ENCODE peak calls at places on chromosome 7, in seven cellular contexts. S is GM23338, Q is Panc1, A is progenitor cell of endocrine pancreas, U is fibroblast of pulmonary artery, R is transverse colon, G is fibroblast of mammary gland. H is an unnamed sample.
A peak's percentile ranks its signal among the peaks of the same experiment; 100 is the strongest.

GRCh38 chr7:140231779-140232491 is 55.2 kb upstream of the KDM7A start:
- DNase-seq in S (no peak), Q (no peak), A (no peak), U (no peak), R (peak; percentile 69), G (no peak), H (no peak)

GRCh38 chr7:84108119-84108518 is 86.5 kb downstream of the SEMA3A start:
- DNase-seq in S (no peak), Q (no peak), A (no peak), U (no peak), R (no peak), G (no peak), H (no peak)

GRCh38 chr7:156616269-156617202 is 24.0 kb upstream of the RNF32 start:
- DNase-seq in S (peak; percentile 66), Q (no peak), A (no peak), U (no peak), R (peak; percentile 58), G (no peak), H (no peak)

GRCh38 chr7:27345164-27345887 is 102.7 kb downstream of the EVX1 start:
- DNase-seq in S (no peak), Q (no peak), A (no peak), U (no peak), R (no peak), G (no peak), H (no peak)

GRCh38 chr7:43658718-43659548 is 70.4 kb downstream of the COA1 start:
- DNase-seq in S (no peak), Q (no peak), A (no peak), U (peak; percentile 84), R (no peak), G (peak; percentile 88), H (no peak)

GRCh38 chr7:157522189-157522588 is 185.4 kb downstream of the DNAJB6 start:
- DNase-seq in S (no peak), Q (no peak), A (no peak), U (no peak), R (no peak), G (no peak), H (peak; percentile 28)

GRCh38 chr7:90604383-90604782 is 8.3 kb downstream of the CDK14 start:
- DNase-seq in S (no peak), Q (no peak), A (no peak), U (no peak), R (no peak), G (no peak), H (no peak)

GRCh38 chr7:30470783-30471182 is 7.8 kb downstream of the NOD1 start:
- DNase-seq in S (no peak), Q (no peak), A (no peak), U (peak; percentile 88), R (peak; percentile 53), G (peak; percentile 92), H (no peak)

GRCh38 chr7:158531661-158532060 is 56.0 kb downstream of the PTPRN2 start:
- DNase-seq in S (no peak), Q (no peak), A (no peak), U (no peak), R (no peak), G (no peak), H (no peak)

GRCh38 chr7:148930335-148930734 is 46.2 kb upstream of the EZH2 start:
- DNase-seq in S (no peak), Q (no peak), A (no peak), U (no peak), R (no peak), G (no peak), H (no peak)

GRCh38 chr7:77359599-77359998 is 56.5 kb downstream of the GSAP start:
- DNase-seq in S (no peak), Q (no peak), A (no peak), U (no peak), R (no peak), G (no peak), H (no peak)

GRCh38 chr7:53539558-53539957 is 504.1 kb downstream of the POM121L12 start:
- DNase-seq in S (no peak), Q (no peak), A (no peak), U (no peak), R (no peak), G (no peak), H (no peak)

GRCh38 chr7:117872565-117873055 is 631 bp downstream of the CTTNBP2 start:
- DNase-seq in S (peak; percentile 51), Q (no peak), A (peak; percentile 20), U (no peak), R (peak; percentile 8), G (no peak), H (no peak)

GRCh38 chr7:156732091-156732621 is 91.6 kb downstream of the RNF32 start:
- DNase-seq in S (no peak), Q (no peak), A (no peak), U (peak; percentile 16), R (no peak), G (no peak), H (no peak)

GRCh38 chr7:4726568-4726967 is 44.5 kb downstream of the FOXK1 start:
- DNase-seq in S (no peak), Q (no peak), A (no peak), U (no peak), R (no peak), G (no peak), H (no peak)

GRCh38 chr7:4729266-4729665 is 46.2 kb upstream of the AP5Z1 start:
- DNase-seq in S (no peak), Q (no peak), A (no peak), U (no peak), R (no peak), G (no peak), H (no peak)

GRCh38 chr7:4726051-4726450 is 44.0 kb downstream of the FOXK1 start:
- DNase-seq in S (no peak), Q (no peak), A (no peak), U (no peak), R (no peak), G (no peak), H (no peak)

GRCh38 chr7:4730276-4730675 is 45.1 kb upstream of the AP5Z1 start:
- DNase-seq in S (no peak), Q (no peak), A (no peak), U (no peak), R (no peak), G (no peak), H (no peak)

DNA sequence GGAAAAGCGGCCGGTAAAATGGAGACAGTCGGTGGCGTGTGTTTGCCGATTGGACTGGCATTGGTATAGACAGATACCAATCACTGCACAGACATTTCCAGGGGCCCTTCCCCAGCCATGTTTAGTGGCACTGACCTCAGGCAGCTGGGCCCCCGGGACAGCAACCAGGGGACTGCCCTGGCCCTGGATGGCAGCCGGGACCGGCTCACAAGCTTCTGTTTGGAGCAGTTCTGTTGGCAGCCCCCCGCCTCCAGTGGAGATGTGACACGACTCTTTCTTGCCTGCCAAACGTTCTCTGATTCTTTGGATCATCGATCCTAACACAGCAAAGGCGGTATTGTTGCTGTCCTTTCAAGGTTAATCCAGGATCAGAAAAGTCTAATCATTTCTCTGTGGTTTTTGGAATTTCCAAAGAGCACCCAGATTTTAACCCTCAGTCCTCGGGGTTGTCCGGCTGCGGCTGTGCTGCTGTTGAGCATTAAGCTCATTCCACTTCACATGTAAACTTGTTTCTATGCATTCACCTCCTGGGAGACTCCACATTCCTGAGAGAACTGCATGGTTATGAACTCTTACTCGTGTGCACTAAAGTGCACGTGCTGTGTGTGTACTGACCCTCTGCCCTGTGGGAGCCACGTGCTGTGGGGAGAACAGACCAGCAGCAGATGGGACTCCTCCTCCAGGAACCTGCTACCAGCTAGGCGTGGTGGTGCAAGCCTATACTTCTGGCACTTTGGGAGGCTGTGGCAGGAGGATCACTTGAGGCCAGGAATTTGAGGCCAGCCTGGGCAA is 46.0 kb downstream of the FOXK1 start:
- DNase-seq in S (no peak), Q (no peak), A (no peak), U (no peak), R (no peak), G (no peak), H (no peak)
- TF ChIP-seq CTCF in S (no peak), Q (no peak), A (no peak), U (no peak), R (no peak), G (no peak), H (no peak)

GRCh38 chr7:24979470-24979862 is 512 bp downstream of the OSBPL3 start:
- DNase-seq in S (no peak), Q (no peak), A (peak; percentile 64), U (peak; percentile 63), R (peak; percentile 83), G (peak; percentile 63), H (peak; percentile 31)
- TF ChIP-seq CTCF in S (peak; percentile 27), Q (peak; percentile 87), A (peak; percentile 63), U (peak; percentile 34), R (peak; percentile 76), G (peak; percentile 26), H (peak; percentile 25)

GRCh38 chr7:114941692-114942091 is 19.8 kb downstream of the MDFIC start:
- DNase-seq in S (no peak), Q (no peak), A (no peak), U (no peak), R (no peak), G (no peak), H (no peak)

GRCh38 chr7:114942443-114943175 is 20.7 kb downstream of the MDFIC start:
- DNase-seq in S (no peak), Q (no peak), A (no peak), U (no peak), R (no peak), G (no peak), H (no peak)

GRCh38 chr7:114938785-114939184 is 16.9 kb downstream of the MDFIC start:
- DNase-seq in S (no peak), Q (no peak), A (no peak), U (no peak), R (no peak), G (peak; percentile 30), H (no peak)

GRCh38 chr7:114937422-114937821 is 15.5 kb downstream of the MDFIC start:
- DNase-seq in S (no peak), Q (no peak), A (no peak), U (peak; percentile 38), R (no peak), G (no peak), H (no peak)

GRCh38 chr7:114939484-114940097 is 17.7 kb downstream of the MDFIC start:
- DNase-seq in S (peak; percentile 23), Q (no peak), A (no peak), U (no peak), R (no peak), G (no peak), H (no peak)
- TF ChIP-seq CTCF in S (peak; percentile 49), Q (peak; percentile 39), A (no peak), U (no peak), R (no peak), G (no peak), H (no peak)

GRCh38 chr7:127245582-127245981 is 7.2 kb downstream of the GRM8 start:
- DNase-seq in S (no peak), Q (no peak), A (no peak), U (no peak), R (no peak), G (no peak), H (no peak)

DNA sequence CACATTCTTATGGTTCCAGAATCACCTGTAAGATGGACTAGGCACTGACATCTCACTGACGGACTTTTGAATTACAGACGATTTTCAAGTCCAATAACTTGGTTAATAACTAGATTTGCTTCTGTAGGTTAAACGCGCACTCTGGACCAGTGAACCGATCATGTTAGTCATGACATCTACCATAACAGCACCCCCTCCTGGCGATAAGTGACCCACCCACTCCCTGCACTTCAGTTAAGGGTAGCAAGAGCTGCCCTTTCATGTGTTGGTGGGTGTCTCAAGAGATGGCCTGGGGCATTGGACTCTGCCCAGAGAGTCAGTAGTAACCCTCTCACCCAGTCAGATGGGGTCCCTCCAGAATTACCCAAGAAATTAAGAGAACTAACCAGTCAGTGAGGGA is 12.9 kb downstream of the GRM8 start:
- DNase-seq in S (peak; percentile 65), Q (no peak), A (no peak), U (no peak), R (no peak), G (no peak), H (no peak)
- TF ChIP-seq CTCF in S (peak; percentile 71), Q (peak; percentile 37), A (peak; percentile 22), U (no peak), R (no peak), G (peak; percentile 13), H (no peak)

H was measured in mesothelial cell of epicardium.